ENCODE peak calls at places on chromosome 1, in nine cellular contexts. S, M, F, H, J, Q, C, X and R are unnamed samples.

GRCh38 chr1:58934711-58935110 is 150.9 kb upstream of the JUN start:
- DNase-seq in H (no peak), Q (no peak), C (no peak), M (no peak), X (no peak), J (no peak), S (no peak), F (no peak), R (no peak)

GRCh38 chr1:172745014-172745413 is 86.1 kb downstream of the FASLG start:
- DNase-seq in Q (peak), C (no peak), F (no peak), M (peak), X (no peak), J (peak), S (no peak), H (peak), R (no peak)

GRCh38 chr1:239098400-239099037 is 287.8 kb upstream of the CHRM3 start:
- DNase-seq in H (no peak), J (no peak), F (no peak), Q (no peak), S (no peak), X (no peak), M (no peak), C (no peak), R (no peak)

GRCh38 chr1:2583871-2584341 is 2.7 kb upstream of the PRXL2B start:
- DNase-seq in S (no peak), J (no peak), C (peak), Q (peak), H (peak), M (no peak), X (no peak), F (no peak), R (no peak)

GRCh38 chr1:17852383-17852782 is 97.2 kb downstream of the ACTL8 start:
- DNase-seq in Q (no peak), F (no peak), J (peak), H (no peak), C (no peak), X (no peak), S (no peak), M (peak), R (no peak)

GRCh38 chr1:218299416-218299815 is 14.3 kb downstream of the RRP15 start:
- DNase-seq in F (no peak), S (no peak), J (peak), Q (peak), C (no peak), M (peak), H (peak), X (no peak), R (peak)

GRCh38 chr1:3014443-3015268 is 6.6 kb upstream of the ACTRT2 start:
- DNase-seq in S (no peak), J (no peak), F (no peak), X (peak), H (no peak), M (no peak), Q (no peak), C (no peak), R (no peak)

GRCh38 chr1:9476790-9477463 is 62.3 kb upstream of the SLC25A33 start:
- DNase-seq in J (no peak), F (no peak), Q (no peak), M (no peak), S (no peak), C (no peak), X (no peak), H (no peak), R (no peak)

GRCh38 chr1:156869455-156869854 is 8.8 kb downstream of the NTRK1 start:
- DNase-seq in F (no peak), C (no peak), M (no peak), H (no peak), J (no peak), Q (no peak), S (no peak), X (no peak), R (no peak)